ENCODE peak calls at places on chromosome 18, in seven cellular contexts. Q is fibroblast of pulmonary artery, K is H9, N is cerebellar cortex, V is kidney glomerular epithelial cell, S is tibial nerve, W is AG08395. C is an unnamed sample.

GRCh38 chr18:32552421-32553030 is 81.8 kb upstream of the GAREM1 start:
- DNase-seq in W (peak; percentile 57), V (peak; percentile 52), S (no peak), K (peak; percentile 77), N (peak; percentile 76), Q (peak; percentile 81), C (no peak)

GRCh38 chr18:51865538-51865937 is 474.5 kb upstream of the DCC start:
- DNase-seq in N (no peak), S (no peak), Q (no peak), W (no peak), K (no peak), V (no peak), C (no peak)

GRCh38 chr18:76955529-76956170 is 133.3 kb downstream of the ZNF236 start:
- DNase-seq in S (no peak), K (no peak), N (peak; percentile 73), Q (no peak), V (no peak), W (no peak), C (no peak)

GRCh38 chr18:58496937-58497336 is 132.0 kb downstream of the ALPK2 start:
- DNase-seq in W (no peak), K (peak; percentile 68), Q (peak; percentile 3), S (no peak), V (no peak), N (no peak), C (peak; percentile 16)

GRCh38 chr18:28114472-28114871 is 62.5 kb downstream of the CDH2 start:
- DNase-seq in K (no peak), S (no peak), N (no peak), Q (peak; percentile 66), W (no peak), V (peak; percentile 85), C (no peak)

GRCh38 chr18:77551055-77551454 is 301.4 kb downstream of the GALR1 start:
- DNase-seq in V (no peak), W (no peak), K (no peak), S (no peak), Q (no peak), N (no peak), C (no peak)

GRCh38 chr18:22283397-22283796 is 114.0 kb downstream of the GATA6 start:
- DNase-seq in W (no peak), V (no peak), N (no peak), K (no peak), Q (no peak), S (no peak), C (peak; percentile 71)

GRCh38 chr18:8084160-8084559 is 517.0 kb downstream of the PTPRM start:
- DNase-seq in K (peak; percentile 82), W (peak; percentile 64), S (no peak), V (peak; percentile 46), Q (peak; percentile 69), N (no peak), C (peak; percentile 7)

GRCh38 chr18:22710628-22711380 is 222.3 kb upstream of the RBBP8 start:
- DNase-seq in K (no peak), N (no peak), Q (peak; percentile 66), W (peak; percentile 13), S (no peak), V (peak; percentile 70), C (no peak)